ENCODE peak calls at places on chromosomes 12 and 14, in seven cellular contexts. E, F, P, B, H, O and M are unnamed samples.

GRCh38 chr12:96343347-96343954 is 56.8 kb downstream of the CDK17 start:
- DNase-seq in E (no peak), F (peak), P (no peak), B (no peak), H (no peak), O (peak), M (no peak)

GRCh38 chr12:59999291-59999690 is 403.5 kb downstream of the SLC16A7 start:
- DNase-seq in E (no peak), F (no peak), P (no peak), B (no peak), H (no peak), O (no peak), M (no peak)

GRCh38 chr12:107304588-107305532 is 211.5 kb upstream of the CRY1 start:
- DNase-seq in E (no peak), F (no peak), P (no peak), B (no peak), H (no peak), O (no peak), M (no peak)

GRCh38 chr14:54593860-54594259 is 26.9 kb downstream of the SAMD4A start:
- DNase-seq in E (no peak), F (no peak), P (no peak), B (no peak), H (peak), O (peak), M (no peak)

GRCh38 chr12:56840922-56841321 is 77.8 kb downstream of the HSD17B6 start:
- DNase-seq in E (no peak), F (no peak), P (no peak), B (no peak), H (no peak), O (peak), M (no peak)

GRCh38 chr12:40137252-40137651 is 31.4 kb upstream of the SLC2A13 start:
- DNase-seq in E (no peak), F (peak), P (no peak), B (no peak), H (no peak), O (peak), M (no peak)

GRCh38 chr14:75542585-75543091 is 20.4 kb downstream of the BATF start:
- DNase-seq in E (no peak), F (peak), P (peak), B (no peak), H (no peak), O (no peak), M (no peak)

GRCh38 chr14:100066984-100067383 is 1.8 kb downstream of the EVL start:
- DNase-seq in E (no peak), F (no peak), P (no peak), B (no peak), H (no peak), O (no peak), M (no peak)

GRCh38 chr14:52802597-52802996 is 11.2 kb upstream of the GNPNAT1 start:
- DNase-seq in E (no peak), F (no peak), P (no peak), B (no peak), H (no peak), O (peak), M (no peak)

GRCh38 chr14:57761800-57762199 is 104.1 kb downstream of the SLC35F4 start:
- DNase-seq in E (no peak), F (no peak), P (no peak), B (no peak), H (no peak), O (no peak), M (no peak)

GRCh38 chr12:46958093-46958492 is 121.3 kb upstream of the PCED1B start:
- DNase-seq in E (no peak), F (no peak), P (no peak), B (no peak), H (no peak), O (no peak), M (no peak)

GRCh38 chr12:27221625-27222387 is 22.3 kb upstream of the STK38L start:
- DNase-seq in E (no peak), F (no peak), P (no peak), B (no peak), H (no peak), O (no peak), M (no peak)

GRCh38 chr12:91854725-91855124 is 290.9 kb downstream of the BTG1 start:
- DNase-seq in E (no peak), F (no peak), P (no peak), B (no peak), H (no peak), O (peak), M (no peak)